ENCODE peak calls at places on chromosomes 4 and X, in four cellular contexts. J is cardiac muscle cell, B is colonic mucosa, M is gastrocnemius medialis. G is an unnamed sample.

GRCh38 chrX:143988356-143988755 is 104.5 kb downstream of the UBE2NL start:
- DNase-seq in J (no peak), B (no peak), M (no peak), G (no peak)

GRCh38 chr4:94507708-94508107 is 56.0 kb downstream of the PDLIM5 start:
- DNase-seq in J (peak), B (peak), M (peak), G (no peak)

GRCh38 chrX:150375243-150375642 is 12.1 kb downstream of the MAMLD1 start:
- DNase-seq in J (no peak), B (no peak), M (no peak), G (no peak)

GRCh38 chr4:575281-576141 is 584 bp downstream of the TMEM271 start:
- DNase-seq in J (peak), B (no peak), M (no peak), G (no peak)

GRCh38 chr4:140065393-140065792 is 88.6 kb downstream of the MAML3 start:
- DNase-seq in J (no peak), B (no peak), M (no peak), G (no peak)

GRCh38 chrX:140971385-140971784 is 31.0 kb upstream of the SPANXB1 start:
- DNase-seq in J (no peak), B (no peak), M (no peak), G (no peak)

GRCh38 chrX:134715930-134716619 is 57.8 kb upstream of the PLAC1 start:
- DNase-seq in J (no peak), B (no peak), M (no peak), G (no peak)

GRCh38 chr4:151865327-151865726 is 104.5 kb upstream of the GATB start:
- DNase-seq in J (no peak), B (peak), M (peak), G (peak)

GRCh38 chrX:119753639-119754257 is 4.6 kb upstream of the SOWAHD start:
- DNase-seq in J (peak), B (peak), M (no peak), G (no peak)

GRCh38 chr4:133124746-133125145 is 24.3 kb upstream of the PCDH10 start:
- DNase-seq in J (no peak), B (no peak), M (no peak), G (no peak)

GRCh38 chr4:11438647-11439046 is 10.0 kb upstream of the HS3ST1 start:
- DNase-seq in J (no peak), B (no peak), M (no peak), G (no peak)

GRCh38 chr4:1940566-1940965 is 68.2 kb downstream of the NELFA start:
- DNase-seq in J (no peak), B (no peak), M (no peak), G (no peak)

GRCh38 chr4:36761625-36762024 is 480.2 kb downstream of the DTHD1 start:
- DNase-seq in J (no peak), B (no peak), M (no peak), G (no peak)

GRCh38 chrX:149830192-149830873 is 48.6 kb downstream of the MAGEA9 start:
- DNase-seq in J (peak), B (no peak), M (no peak), G (no peak)

GRCh38 chrX:129940721-129941120 is 34.8 kb downstream of the UTP14A start:
- DNase-seq in J (no peak), B (no peak), M (no peak), G (no peak)

GRCh38 chr4:89539374-89539773 is 231.8 kb upstream of the GPRIN3 start:
- DNase-seq in J (no peak), B (no peak), M (no peak), G (no peak)

GRCh38 chr4:89538886-89539285 is 231.3 kb upstream of the GPRIN3 start:
- DNase-seq in J (no peak), B (no peak), M (no peak), G (no peak)

GRCh38 chr4:89537281-89537680 is 229.7 kb upstream of the GPRIN3 start:
- DNase-seq in J (no peak), B (no peak), M (no peak), G (no peak)

GRCh38 chr4:89539797-89540711 is 232.5 kb upstream of the GPRIN3 start:
- DNase-seq in J (no peak), B (no peak), M (no peak), G (no peak)

DNA sequence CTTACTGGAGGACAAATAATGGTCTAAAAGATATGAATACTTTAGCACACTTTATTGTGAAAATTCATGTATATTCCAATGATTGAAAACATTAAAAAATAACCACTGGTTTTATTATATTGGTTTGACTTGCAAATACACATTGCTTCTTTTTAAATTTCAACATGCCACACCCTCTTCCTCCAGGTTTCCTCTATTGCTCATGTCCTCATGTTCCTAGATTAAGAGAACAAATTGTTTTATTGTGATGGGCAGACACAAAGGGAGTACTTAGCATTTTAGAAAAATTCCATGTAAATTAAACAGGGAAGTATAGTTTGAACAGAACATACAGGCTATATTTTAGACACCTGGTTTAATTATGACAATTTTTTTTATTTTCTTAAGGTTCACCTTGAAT is 230.6 kb upstream of the GPRIN3 start:
- DNase-seq in J (no peak), B (no peak), M (no peak), G (no peak)
- H3K27ac ChIP-seq in J (no peak), B (no peak), M (no peak), G (no peak)

GRCh38 chr4:155972098-155972497 is 18.4 kb upstream of the CTSO start:
- DNase-seq in J (peak), B (no peak), M (no peak), G (no peak)
- TF ChIP-seq CTCF in J (peak), B (no peak), M (no peak), G (no peak)

GRCh38 chr4:159420162-159421057 is 317.5 kb downstream of the RAPGEF2 start:
- DNase-seq in J (no peak), B (no peak), M (no peak), G (no peak)
- H3K27ac ChIP-seq in J (no peak), B (no peak), M (no peak), G (no peak)

GRCh38 chr4:55547461-55547770 is 707 bp upstream of the CLOCK start:
- DNase-seq in J (peak), B (no peak), M (peak), G (no peak)

GRCh38 chr4:55545681-55546632 is 752 bp downstream of the CLOCK start:
- DNase-seq in J (peak), B (peak), M (peak), G (peak)

GRCh38 chr4:55545133-55545532 is 1.6 kb downstream of the CLOCK start:
- DNase-seq in J (peak), B (no peak), M (no peak), G (no peak)

GRCh38 chr4:55546633-55547460 is at the start of gene CLOCK:
- DNase-seq in J (peak), B (peak), M (peak), G (peak)

GRCh38 chr4:55543858-55544257 is 2.9 kb downstream of the CLOCK start:
- DNase-seq in J (no peak), B (no peak), M (no peak), G (no peak)
- TF ChIP-seq CTCF in J (no peak), B (no peak), M (no peak), G (no peak)

DNA sequence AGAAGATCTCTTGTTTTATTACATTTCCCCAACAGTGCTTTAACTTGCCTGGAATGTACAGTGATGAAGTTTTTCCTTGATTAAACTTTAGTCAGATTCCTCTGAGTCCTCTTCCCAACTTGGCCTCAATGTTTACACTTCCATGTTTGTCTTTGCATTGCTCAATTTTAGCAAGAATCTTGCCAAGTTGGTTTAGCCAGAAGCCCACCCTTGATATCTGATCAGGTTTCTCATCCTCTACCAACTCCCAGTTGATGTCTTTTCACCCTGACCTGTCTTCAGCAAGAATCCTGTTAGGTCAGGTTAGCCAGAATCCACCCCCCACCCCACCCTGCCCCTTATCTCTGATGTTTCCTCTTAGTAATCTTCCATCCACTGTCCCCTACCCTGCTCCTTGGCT is 120.9 kb downstream of the MBNL3 start:
- DNase-seq in J (no peak), B (no peak), M (no peak), G (no peak)
- H3K27ac ChIP-seq in J (no peak), B (no peak), M (no peak), G (no peak)

DNA sequence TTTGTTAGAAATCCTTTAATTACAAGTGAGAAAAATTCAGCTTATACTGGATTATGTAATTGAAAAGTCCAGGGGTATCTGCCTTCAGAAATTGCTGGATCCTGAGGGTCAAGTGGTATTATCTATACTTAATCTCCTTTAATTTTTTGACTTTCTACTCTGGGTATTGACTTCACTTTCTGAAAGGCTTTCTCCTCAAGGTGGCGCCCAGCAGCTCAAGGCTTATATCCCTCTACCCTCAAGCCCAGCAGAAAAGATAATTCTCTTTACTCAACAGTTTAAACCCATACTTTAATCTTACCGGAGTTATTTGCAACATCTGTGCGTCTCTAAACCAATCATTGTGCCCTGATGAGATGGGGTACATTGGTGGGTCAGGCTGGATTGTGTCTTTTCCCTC is 129.5 kb downstream of the LARP7 start:
- DNase-seq in J (peak), B (no peak), M (no peak), G (no peak)
- TF ChIP-seq CTCF in J (peak), B (no peak), M (no peak), G (peak)

GRCh38 chr4:88102029-88102428 is 56.4 kb downstream of the ABCG2 start:
- DNase-seq in J (no peak), B (no peak), M (no peak), G (no peak)
- H3K27ac ChIP-seq in J (no peak), B (no peak), M (no peak), G (no peak)

DNA sequence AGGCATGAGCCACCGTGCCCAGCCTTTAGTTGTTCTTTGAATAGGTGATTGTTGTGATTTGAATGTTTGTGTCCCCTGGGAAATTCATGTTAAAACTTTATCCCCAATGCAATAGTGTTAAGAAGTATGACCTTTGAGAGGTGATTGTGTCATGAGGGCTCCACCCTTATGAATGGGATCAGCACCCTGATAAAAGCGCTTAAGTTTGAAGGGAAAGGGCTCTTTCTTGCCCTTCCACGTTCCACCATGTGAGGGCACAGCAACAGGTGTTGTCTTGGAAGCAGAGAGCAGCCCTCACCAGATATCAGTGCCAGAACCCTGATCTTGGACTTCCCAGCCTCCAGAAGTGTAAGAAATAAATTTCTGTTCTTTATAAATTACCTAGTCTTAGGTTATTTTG is 33.7 kb upstream of the RP2 start:
- DNase-seq in J (no peak), B (no peak), M (no peak), G (no peak)
- TF ChIP-seq CTCF in J (peak), B (no peak), M (no peak), G (no peak)

GRCh38 chrX:24426921-24427746 is 38.0 kb upstream of the PDK3 start:
- DNase-seq in J (no peak), B (peak), M (no peak), G (no peak)

GRCh38 chrX:24423960-24424359 is 41.1 kb upstream of the PDK3 start:
- DNase-seq in J (no peak), B (no peak), M (no peak), G (no peak)

GRCh38 chrX:24425806-24426205 is 39.3 kb upstream of the PDK3 start:
- DNase-seq in J (no peak), B (no peak), M (no peak), G (no peak)

GRCh38 chrX:24426340-24426913 is 38.7 kb upstream of the PDK3 start:
- DNase-seq in J (no peak), B (no peak), M (no peak), G (no peak)

DNA sequence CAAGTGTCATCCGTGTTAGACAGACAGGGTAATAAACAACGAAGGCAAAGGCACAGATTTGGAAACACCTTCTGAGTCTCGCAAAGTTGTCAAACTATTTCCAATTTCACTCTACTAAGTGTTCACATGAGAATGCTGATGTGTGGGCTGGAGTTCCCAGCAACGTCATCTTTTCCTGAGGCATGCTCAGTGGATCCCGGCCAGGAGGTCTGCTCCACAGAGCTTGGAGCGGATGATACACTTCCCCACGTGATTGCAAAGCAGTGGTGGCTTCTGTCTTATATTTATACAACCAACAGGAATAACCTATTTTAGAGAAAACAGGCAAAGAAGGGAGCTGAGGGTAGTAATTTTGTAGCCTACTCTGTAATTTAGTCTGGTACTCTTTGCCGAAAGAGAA is 40.1 kb upstream of the PDK3 start:
- DNase-seq in J (no peak), B (no peak), M (no peak), G (no peak)
- H3K27ac ChIP-seq in J (no peak), B (no peak), M (no peak), G (no peak)

GRCh38 chr4:41933997-41934812 is 1.0 kb upstream of the TMEM33 start:
- DNase-seq in J (no peak), B (no peak), M (no peak), G (no peak)

GRCh38 chr4:41939016-41939623 is 3.9 kb downstream of the TMEM33 start:
- DNase-seq in J (no peak), B (no peak), M (no peak), G (no peak)

GRCh38 chr4:41932988-41933387 is 2.2 kb upstream of the TMEM33 start:
- DNase-seq in J (no peak), B (no peak), M (no peak), G (no peak)

GRCh38 chr4:41935652-41936021 is 408 bp downstream of the TMEM33 start:
- DNase-seq in J (no peak), B (no peak), M (no peak), G (no peak)

GRCh38 chr4:41934813-41935651 is at the start of gene TMEM33:
- DNase-seq in J (peak), B (peak), M (peak), G (peak)
- TF ChIP-seq CTCF in J (peak), B (no peak), M (no peak), G (peak)